ENCODE peak calls at places on chromosomes 7 and 10, in five cellular contexts. P is activated T-cell treated with anti-CD3 and anti-CD28 coated beads, Interleukin-2, amount 50 U/mL, for 72 hours; K is substantia nigra; G is SW480; L is AG04449. J is an unnamed sample.

GRCh38 chr7:115941703-115942268 is 88.8 kb downstream of the TFEC start:
- DNase-seq in L (no peak), P (no peak), G (no peak), K (no peak), J (no peak)

GRCh38 chr10:72322280-72323058 is 32.2 kb downstream of the DNAJB12 start:
- DNase-seq in P (peak), L (no peak), K (no peak), G (peak), J (no peak)

GRCh38 chr10:72259491-72260214 is 14.1 kb upstream of the DDIT4 start:
- DNase-seq in K (no peak), G (no peak), P (peak), L (no peak), J (no peak)

GRCh38 chr10:971150-971542 is 17.1 kb upstream of the GTPBP4 start:
- DNase-seq in P (no peak), K (no peak), G (no peak), L (no peak), J (no peak)

GRCh38 chr10:92760609-92761008 is 70.9 kb downstream of the HHEX start:
- DNase-seq in G (no peak), P (no peak), K (no peak), L (peak), J (no peak)

GRCh38 chr10:6171891-6172354 is 30.8 kb upstream of the PFKFB3 start:
- DNase-seq in G (no peak), L (peak), K (peak), P (peak), J (no peak)

GRCh38 chr7:78412216-78412858 is 613.8 kb downstream of the PHTF2 start:
- DNase-seq in G (no peak), K (no peak), P (no peak), L (no peak), J (no peak)

GRCh38 chr10:97407211-97407951 is 6.2 kb upstream of the RRP12 start:
- DNase-seq in P (peak), K (peak), G (peak), L (no peak), J (peak)

GRCh38 chr10:132439424-132440163 is 42.6 kb downstream of the PWWP2B start:
- DNase-seq in P (no peak), G (no peak), L (no peak), K (no peak), J (no peak)

GRCh38 chr7:130421685-130422084 is 19.1 kb downstream of the CEP41 start:
- DNase-seq in L (no peak), G (no peak), K (no peak), P (peak), J (no peak)

GRCh38 chr7:38318803-38319416 is 45.5 kb upstream of the TARP start:
- DNase-seq in G (peak), K (no peak), L (peak), P (no peak), J (peak)

GRCh38 chr7:97835296-97836138 is 36.7 kb downstream of the ASNS start:
- DNase-seq in K (peak), P (peak), G (peak), L (peak), J (peak)

GRCh38 chr7:29207023-29207422 is 12.4 kb downstream of the CHN2 start:
- DNase-seq in K (no peak), G (no peak), L (no peak), P (no peak), J (no peak)

GRCh38 chr7:91344248-91344647 is 80.0 kb downstream of the FZD1 start:
- DNase-seq in K (no peak), G (no peak), P (no peak), L (no peak), J (no peak)

GRCh38 chr10:373516-374309 is 238.5 kb downstream of the ZMYND11 start:
- DNase-seq in L (peak), G (no peak), P (no peak), K (no peak), J (no peak)

GRCh38 chr7:953547-954327 is 743 bp downstream of the ADAP1 start:
- DNase-seq in P (no peak), L (no peak), G (peak), K (peak), J (peak)

GRCh38 chr10:30002438-30003266 is 56.7 kb downstream of the JCAD start:
- DNase-seq in P (peak), K (peak), L (no peak), G (peak), J (peak)

GRCh38 chr7:87458148-87458547 is 17.3 kb downstream of the ABCB4 start:
- DNase-seq in P (no peak), K (no peak), G (no peak), L (no peak), J (no peak)

GRCh38 chr7:1618475-1618874 is 48.6 kb upstream of the PSMG3 start:
- DNase-seq in G (no peak), K (no peak), L (no peak), P (no peak), J (no peak)

GRCh38 chr7:80135306-80136104 is 874 bp downstream of the GNAI1 start:
- DNase-seq in G (peak), L (no peak), K (no peak), P (peak), J (peak)

GRCh38 chr7:45155357-45155900 is 2.2 kb upstream of the RAMP3 start:
- DNase-seq in K (no peak), G (no peak), L (no peak), P (no peak), J (no peak)

GRCh38 chr10:129161184-129161583 is 305.9 kb upstream of the MGMT start:
- DNase-seq in K (no peak), G (peak), L (no peak), P (peak), J (peak)

GRCh38 chr10:89389254-89389653 is 3.2 kb upstream of the IFIT1 start:
- DNase-seq in G (peak), P (no peak), K (no peak), L (no peak), J (peak)

GRCh38 chr7:35255909-35256876 is 2.3 kb upstream of the TBX20 start:
- DNase-seq in L (no peak), K (no peak), P (no peak), G (no peak), J (no peak)

GRCh38 chr7:30068117-30068516 is 39.9 kb downstream of the PLEKHA8 start:
- DNase-seq in K (no peak), P (no peak), G (no peak), L (peak), J (no peak)

GRCh38 chr10:133415752-133416151 is 8.7 kb downstream of the SPRN start:
- DNase-seq in G (no peak), L (no peak), P (no peak), K (no peak), J (no peak)

GRCh38 chr7:106952175-106952657 is 87.1 kb downstream of the PIK3CG start:
- DNase-seq in G (no peak), P (no peak), L (no peak), K (no peak), J (no peak)

GRCh38 chr10:58477122-58477521 is 35.5 kb upstream of the BICC1 start:
- DNase-seq in L (no peak), P (no peak), K (no peak), G (no peak), J (no peak)

GRCh38 chr7:16471933-16472332 is 6.4 kb upstream of the SOSTDC1 start:
- DNase-seq in K (no peak), P (no peak), G (peak), L (no peak), J (peak)

GRCh38 chr7:11009631-11010030 is 36.0 kb downstream of the PHF14 start:
- DNase-seq in G (no peak), K (no peak), L (no peak), P (no peak), J (no peak)

GRCh38 chr7:44633254-44634186 is 27.1 kb downstream of the OGDH start:
- DNase-seq in P (peak), L (peak), K (no peak), G (peak), J (no peak)

GRCh38 chr7:11082552-11083213 is 109.0 kb downstream of the PHF14 start:
- DNase-seq in K (no peak), L (no peak), P (no peak), G (no peak), J (no peak)

GRCh38 chr10:43315096-43315495 is 48.2 kb upstream of the RASGEF1A start:
- DNase-seq in G (no peak), P (no peak), L (no peak), K (no peak), J (no peak)